ENCODE peak calls at places on chromosome 18, in eight cellular contexts. One of them, this sample, is unnamed.

GRCh38 chr18:54776282-54776977 is 51.8 kb upstream of the RAB27B start:
- DNase-seq in colonic mucosa: no peak
- DNase-seq in heart right ventricle: no peak
- DNase-seq in fibroblast of lung: peak; percentile 99
- DNase-seq in PC-3: peak; percentile 97
- DNase-seq in tibial nerve: no peak
- DNase-seq in IMR-90: peak; percentile 99
- DNase-seq in endodermal cell: no peak
- DNase-seq in this sample: no peak

GRCh38 chr18:55234366-55235093 is 275.3 kb upstream of the CCDC68 start:
- DNase-seq in colonic mucosa: peak; percentile 84
- DNase-seq in heart right ventricle: peak; percentile 85
- DNase-seq in fibroblast of lung: peak; percentile 71
- DNase-seq in PC-3: peak; percentile 88
- DNase-seq in tibial nerve: peak; percentile 78
- DNase-seq in IMR-90: peak; percentile 79
- DNase-seq in endodermal cell: peak; percentile 93
- DNase-seq in this sample: peak; percentile 23

GRCh38 chr18:49059028-49059670 is 108.4 kb upstream of the SMAD7 start:
- DNase-seq in colonic mucosa: no peak
- DNase-seq in heart right ventricle: no peak
- DNase-seq in fibroblast of lung: no peak
- DNase-seq in PC-3: peak; percentile 3
- DNase-seq in tibial nerve: no peak
- DNase-seq in IMR-90: peak; percentile 24
- DNase-seq in endodermal cell: peak; percentile 68
- DNase-seq in this sample: no peak

GRCh38 chr18:22136395-22136794 is 33.0 kb upstream of the GATA6 start:
- DNase-seq in colonic mucosa: peak; percentile 29
- DNase-seq in heart right ventricle: no peak
- DNase-seq in fibroblast of lung: peak; percentile 25
- DNase-seq in PC-3: peak; percentile 67
- DNase-seq in tibial nerve: no peak
- DNase-seq in IMR-90: peak; percentile 46
- DNase-seq in endodermal cell: no peak
- DNase-seq in this sample: no peak

GRCh38 chr18:8773980-8774379 is 68.6 kb downstream of the MTCL1 start:
- DNase-seq in colonic mucosa: no peak
- DNase-seq in heart right ventricle: no peak
- DNase-seq in fibroblast of lung: peak; percentile 58
- DNase-seq in PC-3: no peak
- DNase-seq in tibial nerve: no peak
- DNase-seq in IMR-90: no peak
- DNase-seq in endodermal cell: no peak
- DNase-seq in this sample: no peak

GRCh38 chr18:25457196-25457595 is 105.2 kb upstream of the ZNF521 start:
- DNase-seq in colonic mucosa: no peak
- DNase-seq in heart right ventricle: no peak
- DNase-seq in fibroblast of lung: no peak
- DNase-seq in PC-3: no peak
- DNase-seq in tibial nerve: no peak
- DNase-seq in IMR-90: no peak
- DNase-seq in endodermal cell: no peak
- DNase-seq in this sample: no peak

GRCh38 chr18:44392933-44393332 is 287.8 kb upstream of the SETBP1 start:
- DNase-seq in colonic mucosa: no peak
- DNase-seq in heart right ventricle: no peak
- DNase-seq in fibroblast of lung: no peak
- DNase-seq in PC-3: peak; percentile 2
- DNase-seq in tibial nerve: no peak
- DNase-seq in IMR-90: no peak
- DNase-seq in endodermal cell: no peak
- DNase-seq in this sample: no peak

GRCh38 chr18:68176901-68177300 is 538.0 kb downstream of the TMX3 start:
- DNase-seq in colonic mucosa: no peak
- DNase-seq in heart right ventricle: no peak
- DNase-seq in fibroblast of lung: peak; percentile 55
- DNase-seq in PC-3: no peak
- DNase-seq in tibial nerve: no peak
- DNase-seq in IMR-90: no peak
- DNase-seq in endodermal cell: no peak
- DNase-seq in this sample: no peak

GRCh38 chr18:61741881-61742280 is 150.9 kb downstream of the RNF152 start:
- DNase-seq in colonic mucosa: no peak
- DNase-seq in heart right ventricle: no peak
- DNase-seq in fibroblast of lung: no peak
- DNase-seq in PC-3: no peak
- DNase-seq in tibial nerve: no peak
- DNase-seq in IMR-90: no peak
- DNase-seq in endodermal cell: no peak
- DNase-seq in this sample: no peak
- H3K27ac ChIP-seq in colonic mucosa: no peak overlapping the region
- H3K27ac ChIP-seq in heart right ventricle: peak overlapping the region; percentile 73
- H3K27ac ChIP-seq in fibroblast of lung: no peak overlapping the region
- H3K27ac ChIP-seq in PC-3: no peak overlapping the region
- H3K27ac ChIP-seq in tibial nerve: no peak overlapping the region
- H3K27ac ChIP-seq in IMR-90: no peak overlapping the region
- H3K27ac ChIP-seq in endodermal cell: no peak overlapping the region
- H3K27ac ChIP-seq in this sample: peak overlapping the region; percentile 87

DNA sequence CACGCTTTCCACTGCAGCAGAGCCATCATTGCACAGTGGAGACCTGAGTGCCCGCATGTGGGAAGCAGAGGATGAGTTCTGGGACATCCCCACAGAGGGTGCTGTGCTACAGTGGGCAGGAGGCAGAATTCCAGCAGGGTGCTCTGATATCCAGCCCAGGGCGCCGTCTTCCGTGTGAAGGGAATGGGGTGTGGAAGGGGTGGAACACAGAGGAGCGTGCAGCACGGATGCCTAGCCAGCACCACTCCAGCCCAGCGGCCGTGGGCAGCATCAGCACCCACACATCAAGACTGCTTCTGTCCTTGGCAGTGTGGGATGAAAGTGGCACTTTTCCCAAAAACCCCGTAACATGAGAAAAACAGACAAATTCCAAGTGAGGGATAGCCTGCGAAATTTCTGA is 134.3 kb downstream of the ZNF236 start:
- DNase-seq in colonic mucosa: no peak
- DNase-seq in heart right ventricle: no peak
- DNase-seq in fibroblast of lung: no peak
- DNase-seq in PC-3: no peak
- DNase-seq in tibial nerve: no peak
- DNase-seq in IMR-90: no peak
- DNase-seq in endodermal cell: no peak
- DNase-seq in this sample: no peak
- H3K9me3 ChIP-seq in colonic mucosa: no peaks in the 10 kb centered on the region
- H3K9me3 ChIP-seq in heart right ventricle: no peaks in the 10 kb centered on the region
- H3K9me3 ChIP-seq in fibroblast of lung: no peaks in the 10 kb centered on the region
- H3K9me3 ChIP-seq in PC-3: no peaks in the 10 kb centered on the region
- H3K9me3 ChIP-seq in tibial nerve: no peaks in the 10 kb centered on the region
- H3K9me3 ChIP-seq in IMR-90: no peaks in the 10 kb centered on the region
- H3K9me3 ChIP-seq in endodermal cell: no peaks in the 10 kb centered on the region
- H3K9me3 ChIP-seq in this sample: no peaks in the 10 kb centered on the region

GRCh38 chr18:77070627-77071026 is 62.0 kb downstream of the MBP start:
- DNase-seq in colonic mucosa: no peak
- DNase-seq in heart right ventricle: no peak
- DNase-seq in fibroblast of lung: no peak
- DNase-seq in PC-3: no peak
- DNase-seq in tibial nerve: no peak
- DNase-seq in IMR-90: no peak
- DNase-seq in endodermal cell: no peak
- DNase-seq in this sample: no peak
- H3K4me1 ChIP-seq in colonic mucosa: peaks cover 12% of the 10 kb centered on the region
- H3K4me1 ChIP-seq in heart right ventricle: peaks cover 70% of the 10 kb centered on the region
- H3K4me1 ChIP-seq in fibroblast of lung: peaks cover 39% of the 10 kb centered on the region
- H3K4me1 ChIP-seq in PC-3: peaks cover 78% of the 10 kb centered on the region
- H3K4me1 ChIP-seq in tibial nerve: no peaks in the 10 kb centered on the region
- H3K4me1 ChIP-seq in IMR-90: peaks cover 49% of the 10 kb centered on the region
- H3K4me1 ChIP-seq in endodermal cell: no peaks in the 10 kb centered on the region
- H3K4me1 ChIP-seq in this sample: peaks cover 44% of the 10 kb centered on the region

GRCh38 chr18:2991241-2991640 is 21.7 kb downstream of the LPIN2 start:
- DNase-seq in colonic mucosa: no peak
- DNase-seq in heart right ventricle: no peak
- DNase-seq in fibroblast of lung: no peak
- DNase-seq in PC-3: no peak
- DNase-seq in tibial nerve: no peak
- DNase-seq in IMR-90: no peak
- DNase-seq in endodermal cell: no peak
- DNase-seq in this sample: no peak
- H3K27ac ChIP-seq in colonic mucosa: no peak overlapping the region
- H3K27ac ChIP-seq in heart right ventricle: no peak overlapping the region
- H3K27ac ChIP-seq in fibroblast of lung: no peak overlapping the region
- H3K27ac ChIP-seq in PC-3: no peak overlapping the region
- H3K27ac ChIP-seq in tibial nerve: no peak overlapping the region
- H3K27ac ChIP-seq in IMR-90: no peak overlapping the region
- H3K27ac ChIP-seq in endodermal cell: no peak overlapping the region
- H3K27ac ChIP-seq in this sample: no peak overlapping the region

GRCh38 chr18:78514910-78515670 is 464.5 kb upstream of the SALL3 start:
- DNase-seq in colonic mucosa: no peak
- DNase-seq in heart right ventricle: no peak
- DNase-seq in fibroblast of lung: no peak
- DNase-seq in PC-3: no peak
- DNase-seq in tibial nerve: no peak
- DNase-seq in IMR-90: no peak
- DNase-seq in endodermal cell: peak; percentile 25
- DNase-seq in this sample: peak; percentile 37

GRCh38 chr18:78507217-78507616 is 472.4 kb upstream of the SALL3 start:
- DNase-seq in colonic mucosa: no peak
- DNase-seq in heart right ventricle: no peak
- DNase-seq in fibroblast of lung: no peak
- DNase-seq in PC-3: no peak
- DNase-seq in tibial nerve: no peak
- DNase-seq in IMR-90: no peak
- DNase-seq in endodermal cell: no peak
- DNase-seq in this sample: no peak

GRCh38 chr18:78512080-78512601 is 467.5 kb upstream of the SALL3 start:
- DNase-seq in colonic mucosa: no peak
- DNase-seq in heart right ventricle: no peak
- DNase-seq in fibroblast of lung: no peak
- DNase-seq in PC-3: no peak
- DNase-seq in tibial nerve: no peak
- DNase-seq in IMR-90: no peak
- DNase-seq in endodermal cell: no peak
- DNase-seq in this sample: no peak

GRCh38 chr18:78511666-78512065 is 468.0 kb upstream of the SALL3 start:
- DNase-seq in colonic mucosa: no peak
- DNase-seq in heart right ventricle: no peak
- DNase-seq in fibroblast of lung: no peak
- DNase-seq in PC-3: no peak
- DNase-seq in tibial nerve: no peak
- DNase-seq in IMR-90: no peak
- DNase-seq in endodermal cell: no peak
- DNase-seq in this sample: peak; percentile 54

DNA sequence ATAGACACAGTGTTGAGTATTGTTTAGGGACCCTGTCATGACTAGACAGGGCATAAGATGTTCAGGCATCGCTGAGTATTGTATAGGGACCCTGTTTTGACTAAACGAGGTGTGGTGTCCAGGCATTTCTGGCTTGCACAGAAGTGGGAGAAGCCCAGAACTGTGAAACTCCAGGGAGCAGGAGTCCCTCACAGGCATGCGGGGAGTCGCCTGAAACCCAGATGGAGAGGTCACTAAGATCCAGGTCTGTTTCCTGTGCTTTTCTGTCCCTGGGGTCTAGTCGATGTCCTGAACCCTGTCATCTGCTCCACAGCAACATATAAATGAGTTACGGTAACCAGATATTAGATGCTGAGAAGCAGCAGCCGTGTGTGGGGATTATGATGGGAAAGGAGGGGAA is 469.0 kb upstream of the SALL3 start:
- DNase-seq in colonic mucosa: no peak
- DNase-seq in heart right ventricle: no peak
- DNase-seq in fibroblast of lung: no peak
- DNase-seq in PC-3: no peak
- DNase-seq in tibial nerve: no peak
- DNase-seq in IMR-90: no peak
- DNase-seq in endodermal cell: no peak
- DNase-seq in this sample: no peak
- H3K9me3 ChIP-seq in colonic mucosa: no peaks in the 10 kb centered on the region
- H3K9me3 ChIP-seq in heart right ventricle: no peaks in the 10 kb centered on the region
- H3K9me3 ChIP-seq in fibroblast of lung: no peaks in the 10 kb centered on the region
- H3K9me3 ChIP-seq in PC-3: no peaks in the 10 kb centered on the region
- H3K9me3 ChIP-seq in tibial nerve: no peaks in the 10 kb centered on the region
- H3K9me3 ChIP-seq in IMR-90: peaks cover 51% of the 10 kb centered on the region
- H3K9me3 ChIP-seq in endodermal cell: no peaks in the 10 kb centered on the region
- H3K9me3 ChIP-seq in this sample: no peaks in the 10 kb centered on the region

DNA sequence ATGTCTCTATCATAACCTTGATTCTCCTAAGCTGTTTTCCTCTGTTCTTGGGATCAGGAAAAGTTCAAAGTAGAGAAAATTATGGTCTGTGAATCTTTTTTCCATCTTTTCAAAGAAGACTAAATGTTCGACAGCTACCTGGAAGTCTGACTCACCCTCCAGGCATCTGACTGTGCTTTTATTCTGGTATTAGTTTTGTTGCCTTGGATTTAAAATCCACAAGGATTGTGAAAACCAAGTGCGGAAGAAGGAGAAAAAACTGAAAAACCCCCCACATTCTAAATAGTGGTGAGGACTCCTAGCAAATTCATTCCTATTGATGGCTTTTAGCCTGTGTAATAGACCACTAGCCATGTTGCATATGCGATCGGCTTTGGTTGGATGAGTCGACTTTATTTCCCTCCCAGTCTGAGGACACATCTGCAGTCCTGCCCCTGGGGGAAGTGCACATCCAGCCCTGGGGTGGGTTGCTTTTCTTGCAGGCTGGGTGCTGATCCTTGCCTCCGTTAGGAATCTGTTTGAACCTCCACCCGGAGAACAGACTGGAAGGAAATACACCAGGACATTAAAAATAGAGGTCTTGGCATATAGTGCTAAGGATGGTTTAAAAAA is 16.9 kb downstream of the LDLRAD4 start:
- DNase-seq in colonic mucosa: no peak
- DNase-seq in heart right ventricle: no peak
- DNase-seq in fibroblast of lung: no peak
- DNase-seq in PC-3: peak; percentile 20
- DNase-seq in tibial nerve: no peak
- DNase-seq in IMR-90: no peak
- DNase-seq in endodermal cell: peak; percentile 51
- DNase-seq in this sample: peak; percentile 63
- H3K4me1 ChIP-seq in colonic mucosa: no peaks in the 10 kb centered on the region
- H3K4me1 ChIP-seq in heart right ventricle: peaks cover 45% of the 10 kb centered on the region
- H3K4me1 ChIP-seq in fibroblast of lung: no peaks in the 10 kb centered on the region
- H3K4me1 ChIP-seq in PC-3: no peaks in the 10 kb centered on the region
- H3K4me1 ChIP-seq in tibial nerve: no peaks in the 10 kb centered on the region
- H3K4me1 ChIP-seq in IMR-90: no peaks in the 10 kb centered on the region
- H3K4me1 ChIP-seq in endodermal cell: peaks cover 6% of the 10 kb centered on the region
- H3K4me1 ChIP-seq in this sample: peaks cover 24% of the 10 kb centered on the region

GRCh38 chr18:76958692-76959341 is 136.5 kb downstream of the ZNF236 start:
- DNase-seq in colonic mucosa: peak; percentile 43
- DNase-seq in heart right ventricle: peak; percentile 31
- DNase-seq in fibroblast of lung: no peak
- DNase-seq in PC-3: no peak
- DNase-seq in tibial nerve: no peak
- DNase-seq in IMR-90: no peak
- DNase-seq in endodermal cell: no peak
- DNase-seq in this sample: no peak
- H3K27ac ChIP-seq in colonic mucosa: no peak overlapping the region
- H3K27ac ChIP-seq in heart right ventricle: no peak overlapping the region
- H3K27ac ChIP-seq in fibroblast of lung: no peak overlapping the region
- H3K27ac ChIP-seq in PC-3: no peak overlapping the region
- H3K27ac ChIP-seq in tibial nerve: no peak overlapping the region
- H3K27ac ChIP-seq in IMR-90: no peak overlapping the region
- H3K27ac ChIP-seq in endodermal cell: no peak overlapping the region
- H3K27ac ChIP-seq in this sample: no peak overlapping the region

GRCh38 chr18:71370095-71370494 is 1081.2 kb downstream of the SOCS6 start:
- DNase-seq in colonic mucosa: no peak
- DNase-seq in heart right ventricle: no peak
- DNase-seq in fibroblast of lung: no peak
- DNase-seq in PC-3: no peak
- DNase-seq in tibial nerve: no peak
- DNase-seq in IMR-90: no peak
- DNase-seq in endodermal cell: no peak
- DNase-seq in this sample: no peak
- H3K9me3 ChIP-seq in colonic mucosa: no peaks in the 10 kb centered on the region
- H3K9me3 ChIP-seq in heart right ventricle: peaks cover 45% of the 10 kb centered on the region
- H3K9me3 ChIP-seq in fibroblast of lung: no peaks in the 10 kb centered on the region
- H3K9me3 ChIP-seq in PC-3: peaks cover 7% of the 10 kb centered on the region
- H3K9me3 ChIP-seq in tibial nerve: no peaks in the 10 kb centered on the region
- H3K9me3 ChIP-seq in IMR-90: peaks cover 11% of the 10 kb centered on the region
- H3K9me3 ChIP-seq in endodermal cell: peaks cover 69% of the 10 kb centered on the region
- H3K9me3 ChIP-seq in this sample: peaks cover 4% of the 10 kb centered on the region

This sample was measured in ascending aorta.